ENCODE peak calls at places on chromosomes 6 and 20, in seven cellular contexts. A is psoas muscle, T is ovary, O is GM06990, R is Panc1, E is left ventricle myocardium inferior, X is K562. C is an unnamed sample. For H3K36me3, the result is how much of the 10 kb centered on the place peaks cover.

GRCh38 chr20:39263076-39263475 is 300.9 kb downstream of the DHX35 start:
- DNase-seq in A (no peak), O (no peak), X (no peak), T (no peak), E (no peak), R (no peak), C (no peak)

GRCh38 chr20:32465092-32465900 is 107.2 kb downstream of the ASXL1 start:
- DNase-seq in E (peak), R (no peak), X (no peak), O (no peak), T (peak), A (peak), C (no peak)

GRCh38 chr20:9912858-9913434 is 74.1 kb upstream of the PAK5 start:
- DNase-seq in O (no peak), E (no peak), T (peak), R (peak), X (peak), A (peak), C (peak)

GRCh38 chr6:134105903-134106302 is 53.5 kb upstream of the SLC2A12 start:
- DNase-seq in E (no peak), A (no peak), R (no peak), T (no peak), X (no peak), O (no peak), C (no peak)

GRCh38 chr6:26264547-26264946 is 100.5 kb upstream of the BTN3A2 start:
- DNase-seq in T (no peak), R (no peak), O (no peak), A (no peak), E (no peak), X (no peak), C (no peak)

GRCh38 chr6:44064089-44064947 is 62.9 kb downstream of the MRPL14 start:
- DNase-seq in A (peak), T (no peak), R (no peak), E (peak), X (peak), O (no peak), C (no peak)

GRCh38 chr6:138107078-138107751 is at the start of gene PERP:
- DNase-seq in A (peak), X (peak), E (peak), O (peak), R (no peak), T (peak), C (no peak)

GRCh38 chr20:33561981-33562601 is 72.2 kb downstream of the CBFA2T2 start:
- DNase-seq in A (peak), R (peak), O (no peak), T (peak), E (peak), X (peak), C (peak)

GRCh38 chr6:161526794-161527193 is 252.9 kb upstream of the AGPAT4 start:
- DNase-seq in R (no peak), A (no peak), T (no peak), X (no peak), O (no peak), E (no peak), C (no peak)

GRCh38 chr6:106125925-106126435 is 39.8 kb downstream of the PRDM1 start:
- DNase-seq in O (peak), X (peak), T (no peak), A (no peak), E (no peak), R (no peak), C (no peak)

GRCh38 chr20:47720636-47721427 is 64.4 kb downstream of the SULF2 start:
- DNase-seq in E (no peak), R (no peak), O (no peak), X (no peak), A (no peak), T (no peak), C (no peak)

GRCh38 chr6:138406443-138406842 is 2.4 kb downstream of the HEBP2 start:
- DNase-seq in O (no peak), T (no peak), A (no peak), R (no peak), X (no peak), E (no peak), C (peak)

GRCh38 chr6:32932132-32932868 is 8.5 kb downstream of the HLA-DMB start:
- DNase-seq in X (no peak), T (no peak), O (no peak), E (no peak), R (no peak), A (no peak), C (no peak)

GRCh38 chr6:87250019-87250418 is 72.4 kb upstream of the SMIM8 start:
- DNase-seq in A (no peak), E (no peak), T (no peak), R (no peak), X (no peak), O (no peak), C (no peak)

GRCh38 chr20:33477386-33478234 is 12.3 kb upstream of the CBFA2T2 start:
- DNase-seq in X (no peak), O (no peak), T (no peak), E (no peak), A (no peak), R (no peak), C (peak)

GRCh38 chr6:136609878-136610706 is 59.9 kb upstream of the MAP7 start:
- DNase-seq in E (no peak), O (no peak), X (peak), A (peak), R (peak), T (peak), C (no peak)

GRCh38 chr6:27332692-27333641 is 20.9 kb upstream of the POM121L2 start:
- DNase-seq in X (peak), R (peak), T (peak), E (no peak), A (no peak), O (peak), C (no peak)

GRCh38 chr6:35400901-35401311 is 51.2 kb upstream of the FANCE start:
- DNase-seq in A (no peak), T (no peak), E (no peak), O (no peak), R (no peak), X (no peak), C (no peak)

GRCh38 chr6:167791036-167791779 is 35.5 kb upstream of the AFDN start:
- DNase-seq in A (no peak), E (no peak), X (no peak), R (no peak), O (no peak), T (no peak), C (no peak)

GRCh38 chr6:121533321-121533841 is 97.9 kb downstream of the GJA1 start:
- DNase-seq in A (no peak), O (no peak), R (no peak), T (no peak), E (no peak), X (no peak), C (no peak)

GRCh38 chr6:79536615-79536968 is 638 bp downstream of the LCA5 start:
- DNase-seq in R (peak), X (peak), A (peak), T (peak), O (no peak), E (peak), C (peak)

GRCh38 chr6:14671261-14671681 is 553.7 kb downstream of the CD83 start:
- DNase-seq in A (peak), X (no peak), T (peak), R (no peak), O (no peak), E (peak), C (no peak)

GRCh38 chr20:63376283-63377250 is 15.4 kb upstream of the CHRNA4 start:
- DNase-seq in A (no peak), T (no peak), E (no peak), X (no peak), O (no peak), R (no peak), C (no peak)

GRCh38 chr20:13554706-13555105 is 84.0 kb downstream of the TASP1 start:
- DNase-seq in A (no peak), T (no peak), X (no peak), E (no peak), R (no peak), O (no peak), C (no peak)

GRCh38 chr20:16081421-16081820 is 491.8 kb downstream of the KIF16B start:
- DNase-seq in O (no peak), A (no peak), R (no peak), X (no peak), T (no peak), E (no peak), C (no peak)

GRCh38 chr6:104159045-104159618 is 700.6 kb downstream of the HACE1 start:
- DNase-seq in R (no peak), X (no peak), O (no peak), A (no peak), E (no peak), T (no peak), C (no peak)

GRCh38 chr6:6057442-6058053 is 50.8 kb upstream of the NRN1 start:
- DNase-seq in R (peak), T (no peak), E (no peak), O (peak), X (peak), A (no peak), C (peak)

GRCh38 chr20:13271977-13272975 is 51.2 kb downstream of the ISM1 start:
- DNase-seq in R (no peak), X (no peak), A (peak), O (no peak), E (no peak), T (no peak), C (no peak)

GRCh38 chr20:62441986-62442539 is 14.7 kb upstream of the RBBP8NL start:
- DNase-seq in T (no peak), R (no peak), X (no peak), E (no peak), O (no peak), A (no peak), C (no peak)

GRCh38 chr6:390914-391558 is 516 bp upstream of the IRF4 start:
- DNase-seq in X (no peak), O (peak), R (no peak), A (no peak), T (no peak), E (no peak), C (peak)

GRCh38 chr6:13614126-13614925 is 809 bp upstream of the NOL7 start:
- DNase-seq in T (no peak), X (peak), R (no peak), O (no peak), A (peak), E (peak), C (peak)

GRCh38 chr20:56875052-56875663 is 246.1 kb downstream of the TFAP2C start:
- DNase-seq in T (no peak), R (peak), A (no peak), O (no peak), X (no peak), E (no peak), C (no peak)

GRCh38 chr20:61500791-61501321 is 248.8 kb downstream of the CDH4 start:
- DNase-seq in X (no peak), E (no peak), A (no peak), T (no peak), O (no peak), R (no peak), C (no peak)

GRCh38 chr6:122268394-122268793 is 131.1 kb upstream of the HSF2 start:
- DNase-seq in E (no peak), O (no peak), X (no peak), T (no peak), R (no peak), A (no peak), C (no peak)

GRCh38 chr6:21997414-21998037 is 299.3 kb downstream of the PRL start:
- DNase-seq in E (no peak), R (no peak), A (no peak), O (no peak), T (no peak), X (peak), C (no peak)

GRCh38 chr20:5864428-5864827 is 85.9 kb downstream of the TRMT6 start:
- DNase-seq in O (no peak), E (no peak), A (no peak), T (peak), R (no peak), X (no peak), C (no peak)

GRCh38 chr6:107789361-107789760 is 34.8 kb downstream of the SCML4 start:
- DNase-seq in O (no peak), T (no peak), A (no peak), E (no peak), X (no peak), R (no peak), C (no peak)

GRCh38 chr6:37807656-37808055 is 11.9 kb upstream of the ZFAND3 start:
- DNase-seq in E (no peak), O (no peak), T (no peak), R (no peak), A (peak), X (no peak), C (no peak)

GRCh38 chr6:30169658-30170614 is 6.6 kb downstream of the TRIM15 start:
- DNase-seq in T (no peak), X (peak), R (peak), E (no peak), O (no peak), A (no peak), C (peak)

GRCh38 chr6:70834520-70834919 is 122.3 kb downstream of the B3GAT2 start:
- DNase-seq in A (no peak), O (no peak), X (no peak), R (no peak), E (no peak), T (no peak), C (no peak)

GRCh38 chr20:49405062-49405683 is 77.3 kb downstream of the KCNB1 start:
- DNase-seq in X (no peak), R (no peak), T (no peak), E (no peak), O (no peak), A (no peak), C (no peak)
- H3K36me3 ChIP-seq in X (under half), R (under half), T (under half), E (under half), O (under half), A (under half), C (under half)

GRCh38 chr6:84426002-84426705 is 198.7 kb upstream of the CEP162 start:
- DNase-seq in T (no peak), R (no peak), X (no peak), A (no peak), E (no peak), O (no peak), C (no peak)

GRCh38 chr6:84422380-84422968 is 195.0 kb upstream of the CEP162 start:
- DNase-seq in T (peak), X (peak), O (peak), E (peak), A (peak), R (peak), C (no peak)

GRCh38 chr6:84432616-84433015 is 205.2 kb upstream of the CEP162 start:
- DNase-seq in E (no peak), A (no peak), X (no peak), O (no peak), T (no peak), R (no peak), C (no peak)

GRCh38 chr6:84424956-84425355 is 197.5 kb upstream of the CEP162 start:
- DNase-seq in T (no peak), A (no peak), X (no peak), R (no peak), O (no peak), E (no peak), C (no peak)

GRCh38 chr6:84428300-84428907 is 201.0 kb upstream of the CEP162 start:
- DNase-seq in R (peak), X (peak), A (peak), E (peak), T (no peak), O (no peak), C (peak)
- TF ChIP-seq CTCF in R (peak), X (peak), A (peak), E (peak), T (no peak), O (peak), C (peak)

DNA sequence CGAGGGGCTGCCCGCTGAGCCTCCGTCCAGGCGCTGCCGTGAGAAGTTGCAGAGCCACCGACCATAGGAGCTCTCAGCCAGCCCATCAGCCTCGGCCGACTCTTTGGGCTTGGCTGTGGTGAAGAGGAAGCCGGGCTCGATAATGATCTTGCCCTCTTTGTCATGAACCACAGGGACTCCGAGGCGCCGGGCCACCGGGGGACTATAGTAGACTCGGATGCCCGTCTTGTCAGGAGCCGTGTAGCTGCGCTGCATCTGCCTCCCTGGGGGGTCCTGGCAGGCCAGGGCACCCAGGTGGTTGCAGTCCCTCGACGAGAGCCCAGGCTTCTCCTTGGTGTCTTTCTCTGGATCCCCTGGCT is 20.5 kb upstream of the DSN1 start:
- DNase-seq in E (no peak), T (no peak), O (no peak), X (no peak), R (no peak), A (no peak), C (no peak)
- H3K36me3 ChIP-seq in E (half or more), T (under half), O (under half), X (half or more), R (under half), A (half or more), C (under half)

DNA sequence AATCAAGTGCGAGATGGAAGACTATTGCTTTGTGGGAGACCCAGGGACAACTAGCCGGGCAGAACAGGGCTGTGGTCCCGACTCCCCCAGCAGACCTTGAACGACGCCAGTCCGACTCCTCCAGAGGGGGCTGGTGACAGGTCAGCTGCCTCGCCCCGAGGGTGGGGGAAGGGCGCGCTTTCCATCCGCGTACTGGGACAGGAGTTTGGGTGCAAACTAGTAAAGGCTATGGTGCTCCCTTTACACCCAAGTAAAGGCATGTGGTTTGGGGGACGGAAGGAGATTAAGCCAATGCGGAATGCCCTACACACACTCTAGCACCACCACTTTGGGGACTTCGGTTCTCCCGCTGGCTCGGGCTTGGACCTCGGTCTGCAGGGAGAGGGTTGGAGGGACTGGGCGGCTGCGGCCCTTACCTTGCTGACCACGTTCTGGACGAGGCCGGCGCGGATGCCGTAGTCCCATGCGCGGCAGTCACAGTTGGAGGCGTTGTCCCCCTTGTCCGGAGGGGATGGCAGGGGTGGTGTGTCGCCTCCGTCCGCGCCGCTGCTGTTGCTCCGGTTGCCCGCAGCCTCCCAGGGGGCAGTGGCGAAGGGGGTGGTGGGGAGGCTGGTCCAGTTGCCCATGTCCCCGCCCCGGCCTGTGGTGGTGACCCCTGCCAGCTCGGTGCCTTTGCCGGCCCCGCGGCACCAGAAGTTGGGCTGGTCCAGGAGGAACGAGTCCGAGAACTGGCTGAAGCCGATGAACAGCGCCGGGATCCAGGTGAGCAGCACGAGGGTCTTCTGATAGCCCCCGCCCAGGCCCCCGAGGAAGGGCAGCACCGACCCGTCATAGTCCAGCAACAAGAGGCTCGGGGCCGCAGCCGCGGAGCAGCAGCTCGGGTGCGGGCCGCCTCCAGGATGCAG is 1.1 kb downstream of the SLC22A23 start:
- DNase-seq in E (no peak), A (peak), R (no peak), O (peak), X (peak), T (no peak), C (no peak)
- TF ChIP-seq CTCF in E (no peak), A (no peak), R (no peak), O (no peak), X (no peak), T (no peak), C (no peak)

GRCh38 chr20:37687478-37687805 is 6.4 kb upstream of the CTNNBL1 start:
- DNase-seq in O (no peak), A (no peak), R (no peak), X (no peak), T (no peak), E (no peak), C (no peak)
- H3K36me3 ChIP-seq in O (under half), A (under half), R (under half), X (under half), T (under half), E (under half), C (under half)

DNA sequence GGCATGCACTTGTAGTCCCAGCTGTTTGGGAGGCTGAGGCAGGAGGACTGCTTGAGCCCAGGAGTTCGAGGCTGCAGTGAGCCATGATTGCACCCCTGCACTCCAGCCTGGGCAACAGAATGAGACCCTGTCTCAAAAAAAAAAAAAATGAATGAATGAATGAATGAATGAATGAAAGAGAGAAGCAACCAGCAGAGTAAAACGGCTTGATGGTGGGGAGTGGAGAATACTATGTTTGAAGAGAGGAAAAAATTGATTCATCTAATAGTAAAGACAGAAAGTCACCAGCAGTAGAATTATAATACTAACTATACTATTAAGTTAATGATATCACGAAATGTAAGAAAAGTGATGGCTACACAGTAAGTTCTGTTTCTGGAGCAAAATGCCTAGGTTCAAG is 80.6 kb downstream of the ATP9A start:
- DNase-seq in O (no peak), E (no peak), T (no peak), R (no peak), X (no peak), A (no peak), C (no peak)
- TF ChIP-seq CTCF in O (no peak), E (no peak), T (no peak), R (no peak), X (no peak), A (no peak), C (no peak)